ENCODE peak calls at places on chromosomes 3 and 15, in five cellular contexts. H is ovary, J is sigmoid colon, C is cardiac muscle cell, D is fibroblast of lung. B is an unnamed sample. For H3K4me1, the result is how much of the 10 kb centered on the place peaks cover.

GRCh38 chr3:12541625-12542024 is 3.7 kb downstream of the MKRN2OS start:
- DNase-seq in H (no peak), J (no peak), C (peak), D (no peak), B (no peak)

GRCh38 chr15:76393614-76394013 is 57.0 kb downstream of the ISL2 start:
- DNase-seq in H (no peak), J (no peak), C (no peak), D (peak), B (peak)

GRCh38 chr15:57703387-57703786 is 3.1 kb upstream of the POLR2M start:
- DNase-seq in H (no peak), J (no peak), C (no peak), D (peak), B (no peak)

GRCh38 chr3:11391930-11392688 is 119.9 kb downstream of the ATG7 start:
- DNase-seq in H (peak), J (no peak), C (no peak), D (peak), B (peak)

GRCh38 chr15:37933685-37934084 is 755 bp upstream of the TMCO5A start:
- DNase-seq in H (no peak), J (no peak), C (no peak), D (peak), B (no peak)

GRCh38 chr3:46277476-46277875 is 35.2 kb downstream of the CCR3 start:
- DNase-seq in H (no peak), J (no peak), C (no peak), D (no peak), B (no peak)

GRCh38 chr15:58475573-58476524 is 44.1 kb downstream of the LIPC start:
- DNase-seq in H (no peak), J (no peak), C (no peak), D (peak), B (peak)

GRCh38 chr15:24878153-24878552 is 76.6 kb upstream of the SNRPN start:
- DNase-seq in H (peak), J (peak), C (no peak), D (peak), B (peak)

GRCh38 chr3:33277193-33277882 is at the start of gene FBXL2:
- DNase-seq in H (peak), J (peak), C (peak), D (peak), B (peak)

GRCh38 chr3:42735021-42735420 is 32.4 kb upstream of the HHATL start:
- DNase-seq in H (no peak), J (no peak), C (no peak), D (no peak), B (no peak)

GRCh38 chr3:170740726-170741591 is 129.0 kb downstream of the RPL22L1 start:
- DNase-seq in H (peak), J (peak), C (no peak), D (peak), B (peak)

GRCh38 chr3:184637705-184638104 is 74.2 kb downstream of the MAGEF1 start:
- DNase-seq in H (no peak), J (no peak), C (no peak), D (no peak), B (no peak)
- H3K4me1 ChIP-seq in H (under half), J (under half), C (half or more), D (under half), B (under half)

DNA sequence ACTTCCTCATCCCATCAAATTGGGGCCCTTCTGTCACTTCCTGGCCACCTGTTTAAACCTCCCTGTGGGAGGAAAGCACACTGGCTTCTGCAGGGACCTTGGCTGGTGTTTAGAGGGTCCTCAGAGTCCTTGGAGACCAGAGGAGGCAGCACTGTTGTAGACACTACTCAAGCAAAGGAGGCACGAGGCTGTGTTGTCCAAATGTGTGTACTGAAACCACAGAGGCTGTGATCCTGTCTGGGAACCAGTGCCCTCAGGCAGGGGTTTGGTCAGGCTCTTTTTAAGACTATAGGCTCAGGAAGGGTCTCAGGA is 12.4 kb upstream of the SEC13 start:
- DNase-seq in H (no peak), J (no peak), C (no peak), D (no peak), B (no peak)
- H3K4me1 ChIP-seq in H (under half), J (under half), C (under half), D (under half), B (under half)

GRCh38 chr3:101898062-101898461 is 48.7 kb downstream of the NFKBIZ start:
- DNase-seq in H (no peak), J (no peak), C (no peak), D (no peak), B (no peak)
- H3K4me1 ChIP-seq in H (under half), J (under half), C (under half), D (under half), B (under half)

DNA sequence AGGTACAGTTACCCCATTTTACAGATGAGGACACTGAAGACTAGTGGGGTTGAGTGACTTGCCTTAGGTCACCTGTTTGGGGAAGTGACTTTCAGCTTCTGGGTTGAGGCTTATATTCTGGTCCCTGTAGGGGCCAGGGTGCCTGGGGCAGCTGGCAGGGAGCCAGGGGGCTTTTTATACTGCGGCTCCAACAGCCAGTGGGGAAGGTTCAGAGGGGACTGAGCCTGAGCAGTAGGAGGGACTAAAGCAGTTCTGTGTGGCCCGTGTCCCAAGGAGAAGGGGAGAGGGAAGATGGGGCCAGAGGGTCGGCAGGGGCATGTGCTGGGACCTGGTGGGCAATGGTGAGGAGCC is 37.7 kb downstream of the SLC6A6 start:
- DNase-seq in H (no peak), J (no peak), C (no peak), D (no peak), B (no peak)
- H3K4me1 ChIP-seq in H (under half), J (under half), C (under half), D (under half), B (under half)